ENCODE peak calls at places on chromosomes 2 and 18, in eight cellular contexts. Y is RCC 7860; D is fibroblast of the conjunctiva; G is activated CD8-positive, alpha-beta memory T cell treated with anti-CD3 and anti-CD28 coated beads, Interleukin-2, amount 50 U/mL, for 48 hours; U is NCI-H1092; A is chondrocyte; O is NCI-H146; J is uterus. X is an unnamed sample.

GRCh38 chr2:239916205-239917127 is 108.7 kb downstream of the NDUFA10 start:
- DNase-seq in Y (no peak), D (no peak), G (no peak), U (no peak), A (peak), O (no peak), J (no peak), X (no peak)

GRCh38 chr2:135585586-135585985 is 54.3 kb downstream of the R3HDM1 start:
- DNase-seq in Y (no peak), D (peak), G (no peak), U (no peak), A (no peak), O (no peak), J (no peak), X (no peak)

GRCh38 chr18:22977847-22978701 is 44.9 kb downstream of the RBBP8 start:
- DNase-seq in Y (peak), D (peak), G (no peak), U (no peak), A (no peak), O (no peak), J (no peak), X (no peak)

GRCh38 chr2:151052850-151053660 is 208.6 kb downstream of the RBM43 start:
- DNase-seq in Y (no peak), D (no peak), G (no peak), U (no peak), A (no peak), O (no peak), J (no peak), X (no peak)

GRCh38 chr2:101790856-101791255 is 93.3 kb downstream of the MAP4K4 start:
- DNase-seq in Y (no peak), D (peak), G (no peak), U (no peak), A (no peak), O (no peak), J (peak), X (no peak)

GRCh38 chr2:190927257-190927656 is 46.6 kb downstream of the GLS start:
- DNase-seq in Y (peak), D (no peak), G (no peak), U (no peak), A (no peak), O (no peak), J (no peak), X (no peak)

GRCh38 chr2:127610561-127610960 is 35.4 kb upstream of the GPR17 start:
- DNase-seq in Y (no peak), D (no peak), G (no peak), U (no peak), A (peak), O (no peak), J (no peak), X (no peak)

GRCh38 chr2:109655287-109655686 is 41.1 kb downstream of the SOWAHC start:
- DNase-seq in Y (no peak), D (no peak), G (no peak), U (no peak), A (no peak), O (no peak), J (no peak), X (no peak)

GRCh38 chr2:19505199-19506136 is 147.0 kb upstream of the OSR1 start:
- DNase-seq in Y (no peak), D (no peak), G (no peak), U (no peak), A (no peak), O (no peak), J (no peak), X (no peak)

GRCh38 chr2:149871091-149871885 is 283.7 kb upstream of the MMADHC start:
- DNase-seq in Y (no peak), D (no peak), G (no peak), U (no peak), A (no peak), O (no peak), J (no peak), X (no peak)

GRCh38 chr2:202808754-202809153 is 62.8 kb downstream of the ICA1L start:
- DNase-seq in Y (no peak), D (no peak), G (no peak), U (no peak), A (no peak), O (no peak), J (no peak), X (no peak)

GRCh38 chr2:18690342-18690741 is 101.0 kb upstream of the NT5C1B start:
- DNase-seq in Y (no peak), D (no peak), G (no peak), U (no peak), A (no peak), O (no peak), J (no peak), X (no peak)

GRCh38 chr2:168545439-168546082 is 89.5 kb downstream of the CERS6 start:
- DNase-seq in Y (peak), D (peak), G (no peak), U (no peak), A (no peak), O (peak), J (peak), X (no peak)

GRCh38 chr18:57837917-57838548 is 34.9 kb upstream of the ATP8B1 start:
- DNase-seq in Y (peak), D (no peak), G (peak), U (no peak), A (no peak), O (no peak), J (no peak), X (peak)

GRCh38 chr2:48946444-48947048 is 191.0 kb upstream of the LHCGR start:
- DNase-seq in Y (peak), D (peak), G (no peak), U (no peak), A (no peak), O (peak), J (peak), X (peak)

GRCh38 chr2:72332720-72333119 is 185.1 kb upstream of the CYP26B1 start:
- DNase-seq in Y (no peak), D (no peak), G (no peak), U (no peak), A (no peak), O (no peak), J (no peak), X (no peak)

GRCh38 chr2:40803900-40804299 is 352.0 kb upstream of the SLC8A1 start:
- DNase-seq in Y (no peak), D (no peak), G (no peak), U (no peak), A (no peak), O (no peak), J (no peak), X (no peak)

GRCh38 chr2:240618776-240619175 is 6.5 kb upstream of the GPR35 start:
- DNase-seq in Y (no peak), D (no peak), G (no peak), U (no peak), A (no peak), O (no peak), J (no peak), X (no peak)

GRCh38 chr18:1906421-1906820 is 664.9 kb downstream of the METTL4 start:
- DNase-seq in Y (no peak), D (no peak), G (no peak), U (no peak), A (no peak), O (peak), J (no peak), X (no peak)

GRCh38 chr2:120244656-120245519 is 7.8 kb upstream of the RALB start:
- DNase-seq in Y (no peak), D (no peak), G (no peak), U (no peak), A (no peak), O (no peak), J (no peak), X (no peak)

GRCh38 chr18:63319383-63320040 is at the start of gene BCL2:
- DNase-seq in Y (no peak), D (no peak), G (no peak), U (peak), A (no peak), O (peak), J (peak), X (peak)

GRCh38 chr2:36379710-36380448 is 24.3 kb downstream of the CRIM1 start:
- DNase-seq in Y (peak), D (no peak), G (no peak), U (no peak), A (no peak), O (no peak), J (no peak), X (no peak)

GRCh38 chr18:45726603-45727002 is 2.6 kb downstream of the SLC14A1 start:
- DNase-seq in Y (no peak), D (no peak), G (no peak), U (no peak), A (no peak), O (no peak), J (no peak), X (no peak)

GRCh38 chr2:88540346-88540745 is 86.9 kb downstream of the EIF2AK3 start:
- DNase-seq in Y (peak), D (no peak), G (no peak), U (no peak), A (no peak), O (no peak), J (no peak), X (no peak)

GRCh38 chr2:29295843-29296242 is 180.6 kb downstream of the CLIP4 start:
- DNase-seq in Y (no peak), D (no peak), G (no peak), U (peak), A (no peak), O (no peak), J (no peak), X (no peak)

GRCh38 chr2:69180974-69181373 is 168.0 kb downstream of the ANTXR1 start:
- DNase-seq in Y (no peak), D (no peak), G (no peak), U (no peak), A (no peak), O (no peak), J (no peak), X (no peak)

GRCh38 chr2:64228126-64228678 is 84.0 kb upstream of the PELI1 start:
- DNase-seq in Y (no peak), D (peak), G (peak), U (peak), A (no peak), O (peak), J (peak), X (peak)

GRCh38 chr2:222127660-222128059 is 171.1 kb downstream of the PAX3 start:
- DNase-seq in Y (no peak), D (no peak), G (no peak), U (no peak), A (no peak), O (no peak), J (no peak), X (no peak)

GRCh38 chr2:37415128-37415817 is 70.8 kb downstream of the QPCT start:
- DNase-seq in Y (peak), D (peak), G (no peak), U (no peak), A (no peak), O (peak), J (no peak), X (no peak)

GRCh38 chr2:55311444-55311870 is 42.4 kb upstream of the MTIF2 start:
- DNase-seq in Y (peak), D (peak), G (no peak), U (no peak), A (no peak), O (no peak), J (no peak), X (peak)

GRCh38 chr2:216713691-216714411 is 18.5 kb upstream of the IGFBP5 start:
- DNase-seq in Y (peak), D (peak), G (no peak), U (no peak), A (no peak), O (no peak), J (peak), X (no peak)

GRCh38 chr2:217512259-217512658 is 490.5 kb downstream of the TNS1 start:
- DNase-seq in Y (no peak), D (no peak), G (no peak), U (no peak), A (no peak), O (no peak), J (no peak), X (no peak)

GRCh38 chr18:48238636-48239035 is 170.5 kb downstream of the ZBTB7C start:
- DNase-seq in Y (no peak), D (no peak), G (no peak), U (no peak), A (no peak), O (peak), J (no peak), X (no peak)

GRCh38 chr18:58258707-58259342 is 214.8 kb downstream of the NEDD4L start:
- DNase-seq in Y (no peak), D (no peak), G (no peak), U (no peak), A (no peak), O (no peak), J (no peak), X (no peak)

X was measured in stimulated activated CD4-positive, alpha-beta T cell treated with anti-CD3 and anti-CD28 coated beads, Interleukin-4, amount 100 ng/mL, for 24 hours.